ENCODE peak calls at places on chromosome 13, in eight cellular contexts. C, T, F, S, P, B, G and W are unnamed samples.

GRCh38 chr13:113002206-113002821 is 33.3 kb downstream of the MCF2L start:
- DNase-seq in C (no peak), T (no peak), F (no peak), S (peak), P (no peak), B (no peak), G (no peak), W (peak)

GRCh38 chr13:99280166-99280565 is 22.0 kb upstream of the GPR18 start:
- DNase-seq in C (no peak), T (no peak), F (no peak), S (no peak), P (no peak), B (peak), G (no peak), W (no peak)

GRCh38 chr13:26132756-26133155 is 80.9 kb upstream of the SHISA2 start:
- DNase-seq in C (no peak), T (no peak), F (no peak), S (peak), P (no peak), B (no peak), G (no peak), W (no peak)

GRCh38 chr13:59680429-59681024 is 483.2 kb downstream of the DIAPH3 start:
- DNase-seq in C (no peak), T (no peak), F (no peak), S (peak), P (peak), B (peak), G (no peak), W (no peak)

GRCh38 chr13:21336609-21337008 is 122.5 kb downstream of the ZDHHC20 start:
- DNase-seq in C (no peak), T (no peak), F (no peak), S (no peak), P (no peak), B (no peak), G (no peak), W (no peak)

GRCh38 chr13:101673360-101674105 is 221.1 kb downstream of the ITGBL1 start:
- DNase-seq in C (no peak), T (no peak), F (no peak), S (no peak), P (no peak), B (no peak), G (no peak), W (no peak)

GRCh38 chr13:98416408-98416807 is 160.5 kb downstream of the STK24 start:
- DNase-seq in C (no peak), T (no peak), F (no peak), S (peak), P (no peak), B (no peak), G (no peak), W (peak)

GRCh38 chr13:114132419-114133121 is at the start of gene RASA3:
- DNase-seq in C (peak), T (no peak), F (peak), S (peak), P (peak), B (peak), G (peak), W (peak)

GRCh38 chr13:61414686-61415664 is 674 bp downstream of the PCDH20 start:
- DNase-seq in C (no peak), T (no peak), F (no peak), S (peak), P (no peak), B (peak), G (no peak), W (peak)

GRCh38 chr13:50131998-50132936 is 117.0 kb downstream of the KCNRG start:
- DNase-seq in C (no peak), T (no peak), F (no peak), S (no peak), P (no peak), B (no peak), G (no peak), W (no peak)

GRCh38 chr13:81872581-81872980 is 1531.7 kb upstream of the SPRY2 start:
- DNase-seq in C (no peak), T (no peak), F (no peak), S (peak), P (no peak), B (peak), G (no peak), W (peak)

GRCh38 chr13:111359930-111360329 is 39.5 kb downstream of the TEX29 start:
- DNase-seq in C (no peak), T (no peak), F (no peak), S (no peak), P (no peak), B (no peak), G (no peak), W (no peak)

GRCh38 chr13:66180806-66181205 is 1049.3 kb downstream of the PCDH9 start:
- DNase-seq in C (no peak), T (no peak), F (no peak), S (no peak), P (no peak), B (no peak), G (peak), W (no peak)

GRCh38 chr13:97280478-97280877 is 58.3 kb downstream of the MBNL2 start:
- DNase-seq in C (no peak), T (no peak), F (no peak), S (peak), P (no peak), B (peak), G (no peak), W (no peak)

GRCh38 chr13:51230473-51231105 is 8.4 kb downstream of the FAM124A start:
- DNase-seq in C (peak), T (no peak), F (no peak), S (no peak), P (no peak), B (no peak), G (no peak), W (peak)

GRCh38 chr13:43289458-43290255 is 266.3 kb downstream of the DNAJC15 start:
- DNase-seq in C (no peak), T (no peak), F (no peak), S (no peak), P (no peak), B (no peak), G (no peak), W (no peak)

GRCh38 chr13:38398810-38399493 is 49.3 kb downstream of the UFM1 start:
- DNase-seq in C (no peak), T (peak), F (no peak), S (no peak), P (peak), B (no peak), G (no peak), W (peak)

GRCh38 chr13:20814224-20814910 is 40.6 kb upstream of the EEF1AKMT1 start:
- DNase-seq in C (no peak), T (peak), F (no peak), S (no peak), P (no peak), B (peak), G (peak), W (peak)

GRCh38 chr13:28357247-28357825 is 137.6 kb downstream of the FLT1 start:
- DNase-seq in C (no peak), T (no peak), F (no peak), S (peak), P (no peak), B (no peak), G (no peak), W (no peak)

GRCh38 chr13:23695711-23696512 is 125.7 kb downstream of the TNFRSF19 start:
- DNase-seq in C (no peak), T (no peak), F (peak), S (no peak), P (peak), B (no peak), G (peak), W (no peak)

GRCh38 chr13:37226966-37227365 is 121.5 kb upstream of the CSNK1A1L start:
- DNase-seq in C (no peak), T (peak), F (no peak), S (no peak), P (no peak), B (no peak), G (no peak), W (no peak)

GRCh38 chr13:91375119-91375729 is 23.2 kb upstream of the GPC5 start:
- DNase-seq in C (no peak), T (no peak), F (no peak), S (peak), P (peak), B (no peak), G (no peak), W (no peak)

GRCh38 chr13:109348514-109349340 is 437.7 kb downstream of the IRS2 start:
- DNase-seq in C (no peak), T (peak), F (no peak), S (no peak), P (no peak), B (no peak), G (no peak), W (no peak)

GRCh38 chr13:72258340-72258981 is 391.5 kb upstream of the DACH1 start:
- DNase-seq in C (no peak), T (no peak), F (no peak), S (peak), P (no peak), B (no peak), G (no peak), W (no peak)

GRCh38 chr13:48746816-48747215 is 93.1 kb downstream of the CYSLTR2 start:
- DNase-seq in C (no peak), T (no peak), F (no peak), S (no peak), P (no peak), B (no peak), G (no peak), W (no peak)